ENCODE peak calls at places on chromosomes 5 and 9, in six cellular contexts. One of them, this sample, is unnamed.

GRCh38 chr9:136972743-136973142 is 4.6 kb upstream of the PTGDS start:
- DNase-seq in effector CD4-positive, alpha-beta T cell: no peak
- DNase-seq in stimulated activated CD8-positive, alpha-beta memory T cell treated with anti-CD3 and anti-CD28 coated beads, Interleukin-15, amount 100 ng/mL, for 1 hour: no peak
- DNase-seq in Kasumi-1: no peak
- DNase-seq in posterior vena cava: no peak
- DNase-seq in fibroblast of lung: no peak
- DNase-seq in this sample: no peak

GRCh38 chr5:93278876-93279275 is 302.1 kb downstream of the NR2F1-AS1 start:
- DNase-seq in effector CD4-positive, alpha-beta T cell: no peak
- DNase-seq in stimulated activated CD8-positive, alpha-beta memory T cell treated with anti-CD3 and anti-CD28 coated beads, Interleukin-15, amount 100 ng/mL, for 1 hour: no peak
- DNase-seq in Kasumi-1: no peak
- DNase-seq in posterior vena cava: no peak
- DNase-seq in fibroblast of lung: peak; percentile 33
- DNase-seq in this sample: no peak

GRCh38 chr5:38023799-38024198 is 184.0 kb upstream of the GDNF start:
- DNase-seq in effector CD4-positive, alpha-beta T cell: no peak
- DNase-seq in stimulated activated CD8-positive, alpha-beta memory T cell treated with anti-CD3 and anti-CD28 coated beads, Interleukin-15, amount 100 ng/mL, for 1 hour: no peak
- DNase-seq in Kasumi-1: no peak
- DNase-seq in posterior vena cava: no peak
- DNase-seq in fibroblast of lung: no peak
- DNase-seq in this sample: no peak

GRCh38 chr5:24068507-24068906 is 561.1 kb downstream of the PRDM9 start:
- DNase-seq in effector CD4-positive, alpha-beta T cell: no peak
- DNase-seq in stimulated activated CD8-positive, alpha-beta memory T cell treated with anti-CD3 and anti-CD28 coated beads, Interleukin-15, amount 100 ng/mL, for 1 hour: no peak
- DNase-seq in Kasumi-1: no peak
- DNase-seq in posterior vena cava: no peak
- DNase-seq in fibroblast of lung: no peak
- DNase-seq in this sample: no peak

GRCh38 chr5:116507051-116507537 is 67.5 kb downstream of the SEMA6A start:
- DNase-seq in effector CD4-positive, alpha-beta T cell: no peak
- DNase-seq in stimulated activated CD8-positive, alpha-beta memory T cell treated with anti-CD3 and anti-CD28 coated beads, Interleukin-15, amount 100 ng/mL, for 1 hour: no peak
- DNase-seq in Kasumi-1: no peak
- DNase-seq in posterior vena cava: no peak
- DNase-seq in fibroblast of lung: peak; percentile 76
- DNase-seq in this sample: no peak

GRCh38 chr9:113638916-113639315 is 175.4 kb downstream of the RGS3 start:
- DNase-seq in effector CD4-positive, alpha-beta T cell: no peak
- DNase-seq in stimulated activated CD8-positive, alpha-beta memory T cell treated with anti-CD3 and anti-CD28 coated beads, Interleukin-15, amount 100 ng/mL, for 1 hour: no peak
- DNase-seq in Kasumi-1: no peak
- DNase-seq in posterior vena cava: no peak
- DNase-seq in fibroblast of lung: no peak
- DNase-seq in this sample: no peak

GRCh38 chr9:72292184-72292787 is 72.7 kb downstream of the ZFAND5 start:
- DNase-seq in effector CD4-positive, alpha-beta T cell: no peak
- DNase-seq in stimulated activated CD8-positive, alpha-beta memory T cell treated with anti-CD3 and anti-CD28 coated beads, Interleukin-15, amount 100 ng/mL, for 1 hour: no peak
- DNase-seq in Kasumi-1: peak; percentile 60
- DNase-seq in posterior vena cava: no peak
- DNase-seq in fibroblast of lung: peak; percentile 75
- DNase-seq in this sample: no peak

GRCh38 chr5:172491481-172491880 is 37.2 kb upstream of the SH3PXD2B start:
- DNase-seq in effector CD4-positive, alpha-beta T cell: no peak
- DNase-seq in stimulated activated CD8-positive, alpha-beta memory T cell treated with anti-CD3 and anti-CD28 coated beads, Interleukin-15, amount 100 ng/mL, for 1 hour: no peak
- DNase-seq in Kasumi-1: no peak
- DNase-seq in posterior vena cava: peak; percentile 78
- DNase-seq in fibroblast of lung: no peak
- DNase-seq in this sample: no peak

GRCh38 chr5:65651144-65651543 is 26.3 kb downstream of the SHLD3 start:
- DNase-seq in effector CD4-positive, alpha-beta T cell: no peak
- DNase-seq in stimulated activated CD8-positive, alpha-beta memory T cell treated with anti-CD3 and anti-CD28 coated beads, Interleukin-15, amount 100 ng/mL, for 1 hour: no peak
- DNase-seq in Kasumi-1: no peak
- DNase-seq in posterior vena cava: no peak
- DNase-seq in fibroblast of lung: no peak
- DNase-seq in this sample: no peak

GRCh38 chr9:87850405-87850804 is 32.3 kb upstream of the SPATA31E1 start:
- DNase-seq in effector CD4-positive, alpha-beta T cell: no peak
- DNase-seq in stimulated activated CD8-positive, alpha-beta memory T cell treated with anti-CD3 and anti-CD28 coated beads, Interleukin-15, amount 100 ng/mL, for 1 hour: no peak
- DNase-seq in Kasumi-1: no peak
- DNase-seq in posterior vena cava: no peak
- DNase-seq in fibroblast of lung: peak; percentile 63
- DNase-seq in this sample: no peak

This sample was measured in smooth muscle cell of the brain vasculature.